ENCODE peak calls at places on chromosomes 3 and 15, in seven cellular contexts. Y is colonic mucosa, B is HepG2, W is BE2C, G is tibial artery, V is ovary, J is IMR-90. K is an unnamed sample. For H3K4me1, the result is how much of the 10 kb centered on the place peaks cover.

GRCh38 chr3:123329636-123330340 is 119.1 kb downstream of the ADCY5 start:
- DNase-seq in Y (no peak), B (no peak), W (no peak), G (peak), V (peak), J (no peak), K (no peak)

GRCh38 chr3:195731356-195731960 is 10.7 kb downstream of the MUC20 start:
- DNase-seq in Y (no peak), B (no peak), W (no peak), G (no peak), V (no peak), J (no peak), K (no peak)

GRCh38 chr15:77853008-77853328 is 220.3 kb upstream of the LINGO1 start:
- DNase-seq in Y (peak), B (no peak), W (no peak), G (no peak), V (no peak), J (no peak), K (no peak)

GRCh38 chr3:126252373-126252772 is 72.0 kb upstream of the ALDH1L1 start:
- DNase-seq in Y (no peak), B (no peak), W (no peak), G (no peak), V (no peak), J (no peak), K (no peak)

GRCh38 chr3:43345877-43346276 is 59.5 kb downstream of the SNRK start:
- DNase-seq in Y (no peak), B (no peak), W (no peak), G (no peak), V (no peak), J (peak), K (no peak)

GRCh38 chr3:7393944-7394605 is 533.2 kb downstream of the GRM7 start:
- DNase-seq in Y (no peak), B (no peak), W (no peak), G (no peak), V (no peak), J (no peak), K (no peak)

GRCh38 chr3:195093731-195094130 is 177.2 kb downstream of the XXYLT1 start:
- DNase-seq in Y (no peak), B (no peak), W (no peak), G (peak), V (no peak), J (no peak), K (no peak)

GRCh38 chr3:16190704-16191103 is 16.2 kb downstream of the GALNT15 start:
- DNase-seq in Y (no peak), B (no peak), W (no peak), G (no peak), V (no peak), J (no peak), K (no peak)

GRCh38 chr3:80677796-80678195 is 910.0 kb upstream of the ROBO1 start:
- DNase-seq in Y (no peak), B (no peak), W (peak), G (no peak), V (no peak), J (no peak), K (no peak)

GRCh38 chr3:46947981-46948791 is 28.4 kb downstream of the CCDC12 start:
- DNase-seq in Y (peak), B (peak), W (peak), G (peak), V (no peak), J (peak), K (peak)

GRCh38 chr3:31692714-31693113 is 160.0 kb downstream of the STT3B start:
- DNase-seq in Y (no peak), B (no peak), W (no peak), G (no peak), V (no peak), J (no peak), K (no peak)

GRCh38 chr15:68631621-68632051 is 52.8 kb downstream of the CORO2B start:
- DNase-seq in Y (no peak), B (no peak), W (no peak), G (no peak), V (no peak), J (no peak), K (no peak)

GRCh38 chr3:194865595-194865994 is 179.9 kb downstream of the FAM43A start:
- DNase-seq in Y (no peak), B (no peak), W (no peak), G (no peak), V (no peak), J (no peak), K (no peak)

DNA sequence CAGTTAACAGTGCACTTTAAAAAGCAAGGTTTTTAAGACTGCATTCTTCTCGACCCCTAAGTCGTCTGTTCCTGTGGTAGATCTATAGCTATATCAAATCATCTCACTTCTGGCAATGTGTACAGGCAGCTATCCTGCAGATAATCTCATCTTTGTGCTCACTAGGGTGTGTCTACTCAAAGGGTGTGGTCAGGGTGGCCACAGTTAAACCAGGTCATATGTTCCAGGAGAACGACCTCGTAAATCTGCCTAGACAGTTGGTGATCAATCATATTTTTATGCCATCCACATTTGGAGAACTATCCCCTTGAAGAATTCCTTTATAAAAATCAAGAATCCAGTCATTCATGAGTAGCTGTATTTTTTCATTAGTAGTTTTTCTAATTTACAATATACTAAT is 3.0 kb downstream of the VEPH1 start:
- DNase-seq in Y (peak), B (no peak), W (no peak), G (no peak), V (no peak), J (no peak), K (no peak)
- H3K4me3 ChIP-seq in Y (no peak), B (no peak), W (no peak), G (no peak), V (no peak), J (no peak), K (peak)

GRCh38 chr3:12955651-12956315 is 114.4 kb upstream of the RPL32 start:
- DNase-seq in Y (no peak), B (no peak), W (no peak), G (no peak), V (no peak), J (no peak), K (no peak)

GRCh38 chr3:12953201-12953712 is 111.9 kb upstream of the RPL32 start:
- DNase-seq in Y (no peak), B (no peak), W (no peak), G (no peak), V (no peak), J (no peak), K (no peak)

GRCh38 chr3:12954891-12955650 is 113.7 kb upstream of the RPL32 start:
- DNase-seq in Y (peak), B (no peak), W (peak), G (peak), V (peak), J (no peak), K (peak)

GRCh38 chr3:12954180-12954579 is 112.8 kb upstream of the RPL32 start:
- DNase-seq in Y (no peak), B (no peak), W (no peak), G (no peak), V (no peak), J (no peak), K (no peak)

DNA sequence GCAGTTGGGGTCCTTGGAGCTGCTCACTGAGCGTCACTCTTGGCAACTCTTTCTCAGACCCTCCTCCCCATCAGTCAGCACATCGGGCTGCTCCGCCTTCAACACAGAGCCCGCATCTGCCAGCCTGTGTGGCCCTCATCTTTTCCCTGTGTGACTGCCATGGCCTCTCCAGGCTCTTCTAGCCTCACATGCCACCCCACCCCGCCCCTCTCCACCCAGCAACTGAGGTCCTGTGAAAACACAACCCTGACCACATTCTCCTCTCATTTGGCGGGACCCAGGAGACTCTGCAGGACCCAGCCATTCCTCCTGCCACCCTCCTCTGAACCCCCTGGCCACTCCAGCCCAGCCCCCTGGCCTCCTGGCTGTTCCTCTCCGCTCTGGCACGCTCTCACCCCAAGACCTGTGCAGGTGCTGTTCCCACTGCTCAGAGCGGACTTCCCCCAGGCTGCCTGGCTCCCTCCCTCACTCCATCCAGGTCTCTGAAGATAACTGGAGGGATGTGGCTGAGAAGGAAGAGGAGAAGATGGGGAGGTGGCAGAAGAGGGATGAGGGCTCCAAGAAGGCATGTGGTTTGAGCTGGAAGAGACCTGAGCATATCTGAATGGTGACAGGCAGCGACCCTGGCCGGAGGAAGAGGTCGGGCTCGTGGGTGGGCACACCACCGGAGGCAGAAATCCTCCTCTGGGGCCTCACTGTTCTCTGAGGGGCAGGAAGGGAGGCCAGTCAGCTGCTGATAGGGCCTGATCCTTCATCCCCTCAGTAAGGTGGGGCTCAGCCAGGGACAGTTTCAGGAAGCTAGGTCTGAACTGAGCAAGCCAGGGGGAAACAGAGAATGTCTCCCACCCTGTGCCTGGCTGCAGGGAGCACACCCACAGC is 111.2 kb upstream of the RPL32 start:
- DNase-seq in Y (no peak), B (no peak), W (no peak), G (no peak), V (no peak), J (no peak), K (no peak)
- H3K4me1 ChIP-seq in Y (under half), B (under half), W (under half), G (under half), V (under half), J (under half), K (half or more)

DNA sequence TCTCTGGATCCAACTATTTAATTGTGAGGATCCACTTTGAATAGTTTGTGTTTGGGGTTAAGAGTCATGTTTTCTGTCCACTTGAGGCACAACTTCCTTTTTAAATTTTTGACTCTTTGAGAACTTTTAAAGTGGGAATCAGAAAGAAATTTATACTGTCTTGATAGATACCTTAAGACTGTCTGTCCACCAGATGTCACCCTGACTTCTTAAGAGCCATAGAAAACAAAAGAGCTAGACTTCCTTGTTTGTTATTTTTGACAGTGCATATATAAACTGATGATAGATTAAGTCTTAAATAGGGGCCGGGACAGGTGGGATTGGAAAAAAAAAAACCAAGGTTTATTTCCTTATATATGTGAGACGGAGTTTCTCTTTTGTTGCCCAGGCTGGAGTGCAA is 52.1 kb upstream of the WDR72 start:
- DNase-seq in Y (no peak), B (peak), W (no peak), G (no peak), V (no peak), J (no peak), K (no peak)
- TF ChIP-seq CTCF in Y (peak), B (peak), W (peak), G (peak), V (no peak), J (no peak), K (peak)

GRCh38 chr15:53721334-53722087 is 38.0 kb downstream of the WDR72 start:
- DNase-seq in Y (no peak), B (no peak), W (no peak), G (no peak), V (no peak), J (no peak), K (no peak)
- H3K4me3 ChIP-seq in Y (no peak), B (no peak), W (no peak), G (no peak), V (no peak), J (no peak), K (no peak)

DNA sequence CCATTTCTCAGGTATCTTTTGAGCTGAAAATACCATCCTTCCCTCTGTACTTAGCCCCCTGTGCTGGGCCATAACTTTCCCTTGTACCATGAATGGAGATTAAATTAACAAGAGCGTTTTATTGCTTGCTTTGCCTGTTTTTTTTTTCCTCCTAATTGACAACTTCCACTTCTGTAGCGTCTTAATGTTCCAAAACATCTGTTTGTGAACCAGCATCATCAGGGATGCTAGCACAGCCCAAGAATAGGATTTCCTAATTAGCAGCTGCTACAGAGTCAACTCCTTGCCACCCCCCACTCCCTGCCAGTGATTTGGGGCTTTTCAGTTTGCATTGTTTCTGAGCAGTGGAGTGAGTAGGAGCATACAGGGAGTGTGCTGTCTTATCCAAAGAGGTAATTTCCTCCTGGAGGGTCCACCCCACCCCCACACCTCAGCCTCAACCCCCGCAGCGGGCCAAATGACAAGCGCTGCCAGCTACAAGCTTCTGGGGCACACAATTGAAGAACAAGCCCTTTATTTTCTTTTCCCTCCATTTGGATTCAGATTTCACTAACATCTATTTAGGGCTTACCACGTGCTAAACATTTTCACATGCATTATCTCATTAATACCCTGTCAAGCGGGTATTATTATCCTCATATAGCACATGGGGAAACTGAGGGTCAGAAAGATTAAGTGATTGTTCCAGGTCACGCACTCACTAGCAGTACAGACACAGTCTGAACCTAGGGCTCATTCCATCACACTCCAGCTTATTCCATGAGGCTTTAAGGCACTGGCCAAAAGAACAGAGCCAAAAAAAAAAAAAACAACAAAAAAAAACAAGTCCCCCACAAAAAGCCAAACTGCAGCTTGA is 16.5 kb downstream of the HEG1 start:
- DNase-seq in Y (no peak), B (no peak), W (no peak), G (no peak), V (no peak), J (no peak), K (no peak)
- H3K4me1 ChIP-seq in Y (under half), B (under half), W (under half), G (under half), V (under half), J (under half), K (under half)